ENCODE peak calls at places on chromosomes 1 and 21, in ten cellular contexts. X is left ventricle myocardium inferior, P is neural crest cell, J is foreskin fibroblast, L is RWPE1, Y is Caco-2, A is AG09309, T is uterus, S is epithelial cell of proximal tubule, V is nephron progenitor cell. N is an unnamed sample.
A peak's percentile ranks its signal among the peaks of the same experiment; 100 is the strongest.

GRCh38 chr1:43573066-43573799 is 42.5 kb downstream of the PTPRF start:
- DNase-seq in X (peak; percentile 36), P (no peak), J (no peak), L (no peak), Y (no peak), A (no peak), T (no peak), S (no peak), V (no peak), N (no peak)

GRCh38 chr1:47317841-47318240 is 3.9 kb upstream of the STIL start:
- DNase-seq in X (no peak), P (no peak), J (peak; percentile 73), L (no peak), Y (no peak), A (peak; percentile 76), T (no peak), S (no peak), V (no peak), N (no peak)

GRCh38 chr1:228071839-228072657 is 10.5 kb upstream of the ARF1 start:
- DNase-seq in X (no peak), P (no peak), J (no peak), L (no peak), Y (no peak), A (no peak), T (no peak), S (no peak), V (no peak), N (no peak)

GRCh38 chr21:40447016-40447415 is 399.9 kb downstream of the DSCAM start:
- DNase-seq in X (no peak), P (no peak), J (no peak), L (no peak), Y (no peak), A (no peak), T (no peak), S (no peak), V (no peak), N (no peak)

GRCh38 chr21:35508389-35508888 is 459.3 kb upstream of the RUNX1 start:
- DNase-seq in X (peak; percentile 60), P (peak; percentile 23), J (peak; percentile 97), L (no peak), Y (peak; percentile 71), A (peak; percentile 52), T (no peak), S (no peak), V (no peak), N (no peak)

GRCh38 chr1:200034821-200035396 is 7.4 kb downstream of the NR5A2 start:
- DNase-seq in X (no peak), P (no peak), J (peak; percentile 74), L (peak; percentile 67), Y (no peak), A (no peak), T (no peak), S (no peak), V (peak; percentile 40), N (no peak)

GRCh38 chr1:51622455-51622913 is 5.6 kb downstream of the OSBPL9 start:
- DNase-seq in X (peak; percentile 22), P (no peak), J (peak; percentile 63), L (peak; percentile 69), Y (peak; percentile 33), A (no peak), T (peak; percentile 77), S (peak; percentile 90), V (no peak), N (peak; percentile 86)

GRCh38 chr1:153567621-153568366 is 2.1 kb upstream of the S100A2 start:
- DNase-seq in X (no peak), P (no peak), J (no peak), L (peak; percentile 88), Y (no peak), A (no peak), T (peak; percentile 64), S (peak; percentile 90), V (no peak), N (peak; percentile 94)

GRCh38 chr21:29192999-29193563 is 62.6 kb downstream of the MAP3K7CL start:
- DNase-seq in X (peak; percentile 30), P (no peak), J (peak; percentile 51), L (no peak), Y (no peak), A (no peak), T (no peak), S (no peak), V (no peak), N (no peak)

GRCh38 chr1:181097242-181097641 is 8.7 kb downstream of the IER5 start:
- DNase-seq in X (no peak), P (no peak), J (no peak), L (no peak), Y (no peak), A (no peak), T (no peak), S (no peak), V (no peak), N (no peak)

GRCh38 chr1:245240648-245241165 is 85.9 kb downstream of the KIF26B start:
- DNase-seq in X (no peak), P (no peak), J (no peak), L (no peak), Y (no peak), A (no peak), T (no peak), S (no peak), V (no peak), N (no peak)

GRCh38 chr1:109659145-109659544 is 3.2 kb downstream of the GSTM4 start:
- DNase-seq in X (no peak), P (no peak), J (no peak), L (no peak), Y (no peak), A (no peak), T (no peak), S (no peak), V (no peak), N (no peak)

GRCh38 chr1:47708658-47709301 is 270.9 kb downstream of the FOXD2 start:
- DNase-seq in X (no peak), P (peak; percentile 39), J (no peak), L (no peak), Y (peak; percentile 57), A (no peak), T (no peak), S (no peak), V (peak; percentile 60), N (no peak)

GRCh38 chr1:25799758-25800537 is at the start of gene SELENON:
- DNase-seq in X (peak; percentile 84), P (peak; percentile 67), J (no peak), L (peak; percentile 45), Y (peak; percentile 66), A (no peak), T (peak; percentile 70), S (no peak), V (peak; percentile 80), N (no peak)

GRCh38 chr1:19817160-19817559 is 2.1 kb upstream of the RNF186 start:
- DNase-seq in X (no peak), P (no peak), J (no peak), L (no peak), Y (no peak), A (no peak), T (no peak), S (no peak), V (no peak), N (no peak)

GRCh38 chr1:39922139-39922757 is 20.5 kb upstream of the MYCL start:
- DNase-seq in X (no peak), P (peak; percentile 10), J (no peak), L (no peak), Y (no peak), A (no peak), T (no peak), S (no peak), V (peak; percentile 51), N (no peak)

GRCh38 chr1:39915499-39916129 is 13.9 kb upstream of the MYCL start:
- DNase-seq in X (no peak), P (no peak), J (no peak), L (no peak), Y (no peak), A (no peak), T (no peak), S (no peak), V (no peak), N (no peak)

GRCh38 chr1:39919545-39919944 is 17.8 kb upstream of the MYCL start:
- DNase-seq in X (no peak), P (no peak), J (peak; percentile 52), L (peak; percentile 87), Y (peak; percentile 71), A (no peak), T (peak; percentile 67), S (peak; percentile 30), V (peak; percentile 48), N (no peak)

DNA sequence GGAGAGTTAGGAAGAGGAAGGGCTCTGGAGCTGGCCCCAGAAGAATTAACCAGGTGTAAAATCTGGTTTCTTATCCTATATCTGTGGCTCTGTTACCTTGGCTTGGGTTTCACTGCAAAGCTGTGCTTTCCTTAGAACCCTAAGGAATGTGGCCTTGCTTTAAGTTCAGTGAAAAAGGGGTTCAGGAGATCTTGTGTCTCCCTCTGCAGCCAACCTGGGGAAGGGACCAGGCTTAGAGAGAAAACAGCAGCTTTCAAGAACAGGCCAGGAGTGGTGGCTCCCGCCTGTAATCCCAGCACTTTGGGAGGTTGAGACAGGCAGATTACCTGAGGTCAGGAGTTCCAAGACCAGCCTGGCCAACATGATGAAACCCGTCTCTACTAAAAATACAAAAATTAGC is 16.1 kb upstream of the MYCL start:
- DNase-seq in X (no peak), P (no peak), J (no peak), L (no peak), Y (no peak), A (no peak), T (no peak), S (no peak), V (no peak), N (no peak)
- TF ChIP-seq CTCF in X (no peak), P (no peak), J (peak; percentile 7), L (no peak), Y (no peak), A (peak; percentile 33), T (no peak), S (peak; percentile 22), V (no peak), N (no peak)

GRCh38 chr21:38352536-38353219 is 95.9 kb downstream of the KCNJ15 start:
- DNase-seq in X (peak; percentile 25), P (peak; percentile 71), J (peak; percentile 74), L (peak; percentile 69), Y (peak; percentile 33), A (peak; percentile 38), T (peak; percentile 26), S (no peak), V (peak; percentile 69), N (peak; percentile 47)
- TF ChIP-seq CTCF in X (peak; percentile 81), P (peak; percentile 77), J (peak; percentile 90), L (peak; percentile 85), Y (no peak), A (peak; percentile 94), T (peak; percentile 53), S (peak; percentile 93), V (peak; percentile 76), N (peak; percentile 86)

GRCh38 chr21:19507682-19508260 is 1104.2 kb upstream of the TMPRSS15 start:
- DNase-seq in X (no peak), P (no peak), J (no peak), L (no peak), Y (peak; percentile 5), A (no peak), T (no peak), S (no peak), V (no peak), N (no peak)
- TF ChIP-seq CTCF in X (no peak), P (peak; percentile 64), J (no peak), L (peak; percentile 20), Y (peak; percentile 45), A (no peak), T (no peak), S (peak; percentile 21), V (peak; percentile 42), N (peak; percentile 42)

GRCh38 chr21:14382486-14382834 is 486 bp downstream of the HSPA13 start:
- DNase-seq in X (no peak), P (no peak), J (no peak), L (peak; percentile 26), Y (no peak), A (no peak), T (no peak), S (no peak), V (no peak), N (no peak)

GRCh38 chr21:14376854-14377253 is 6.1 kb downstream of the HSPA13 start:
- DNase-seq in X (no peak), P (no peak), J (no peak), L (no peak), Y (no peak), A (no peak), T (no peak), S (no peak), V (no peak), N (no peak)
- TF ChIP-seq CTCF in X (no peak), P (no peak), J (no peak), L (no peak), Y (no peak), A (no peak), T (no peak), S (no peak), V (no peak), N (no peak)